ENCODE peak calls at places on chromosome 12, in seven cellular contexts. A is transverse colon, W is uterus, V is IMR-90, R is prostate gland, D is H1, N is ovary. L is an unnamed sample.

GRCh38 chr12:108109954-108110353 is 19.1 kb upstream of the WSCD2 start:
- DNase-seq in A (no peak), W (no peak), V (no peak), R (no peak), D (no peak), N (no peak), L (no peak)

GRCh38 chr12:32535260-32535999 is 136.1 kb downstream of the FGD4 start:
- DNase-seq in A (peak), W (peak), V (peak), R (peak), D (no peak), N (peak), L (peak)

GRCh38 chr12:4118017-4118510 is 155.5 kb upstream of the CCND2 start:
- DNase-seq in A (peak), W (no peak), V (peak), R (no peak), D (no peak), N (no peak), L (no peak)

GRCh38 chr12:96103067-96103650 is 67.8 kb upstream of the LTA4H start:
- DNase-seq in A (no peak), W (peak), V (no peak), R (no peak), D (no peak), N (no peak), L (peak)

GRCh38 chr12:125403145-125403789 is 338.0 kb downstream of the AACS start:
- DNase-seq in A (no peak), W (no peak), V (peak), R (no peak), D (peak), N (no peak), L (no peak)

GRCh38 chr12:52742196-52742580 is 35.0 kb downstream of the KRT76 start:
- DNase-seq in A (no peak), W (no peak), V (no peak), R (no peak), D (no peak), N (no peak), L (no peak)

GRCh38 chr12:29882771-29883315 is 99.1 kb upstream of the TMTC1 start:
- DNase-seq in A (no peak), W (no peak), V (no peak), R (no peak), D (no peak), N (no peak), L (no peak)

GRCh38 chr12:67442347-67442841 is 173.2 kb downstream of the CAND1 start:
- DNase-seq in A (peak), W (no peak), V (no peak), R (no peak), D (no peak), N (no peak), L (peak)

GRCh38 chr12:590206-590750 is 73.0 kb downstream of the NINJ2 start:
- DNase-seq in A (no peak), W (no peak), V (no peak), R (no peak), D (no peak), N (no peak), L (peak)

GRCh38 chr12:64744422-64745258 is 14.6 kb downstream of the GNS start:
- DNase-seq in A (no peak), W (no peak), V (peak), R (no peak), D (no peak), N (no peak), L (no peak)

GRCh38 chr12:115044073-115044472 is 360.1 kb upstream of the TBX3 start:
- DNase-seq in A (no peak), W (no peak), V (peak), R (no peak), D (no peak), N (no peak), L (no peak)

GRCh38 chr12:65891219-65891618 is 66.9 kb downstream of the HMGA2 start:
- DNase-seq in A (no peak), W (no peak), V (peak), R (no peak), D (no peak), N (no peak), L (no peak)

GRCh38 chr12:122029620-122030426 is 8.1 kb downstream of the BCL7A start:
- DNase-seq in A (no peak), W (no peak), V (no peak), R (no peak), D (no peak), N (no peak), L (no peak)

GRCh38 chr12:94458882-94459772 is 540 bp downstream of the CEP83 start:
- DNase-seq in A (no peak), W (no peak), V (peak), R (no peak), D (no peak), N (no peak), L (no peak)

GRCh38 chr12:109274381-109274780 is 34.7 kb downstream of the FOXN4 start:
- DNase-seq in A (no peak), W (no peak), V (no peak), R (no peak), D (no peak), N (no peak), L (peak)

GRCh38 chr12:51020448-51021182 is 5.6 kb downstream of the SLC11A2 start:
- DNase-seq in A (no peak), W (no peak), V (no peak), R (no peak), D (no peak), N (no peak), L (no peak)

GRCh38 chr12:25598956-25599355 is 45.9 kb upstream of the LMNTD1 start:
- DNase-seq in A (no peak), W (no peak), V (no peak), R (no peak), D (no peak), N (no peak), L (no peak)

GRCh38 chr12:87266305-87266704 is 762.9 kb downstream of the C12orf50 start:
- DNase-seq in A (no peak), W (no peak), V (no peak), R (no peak), D (no peak), N (no peak), L (no peak)

GRCh38 chr12:113770389-113770865 is 195.7 kb downstream of the RBM19 start:
- DNase-seq in A (no peak), W (no peak), V (no peak), R (no peak), D (no peak), N (no peak), L (no peak)
- TF ChIP-seq POLR2A in A (no peak), W (no peak), V (no peak), R (no peak), D (no peak), N (no peak), L (no peak)

GRCh38 chr12:46150735-46151134 is 118.1 kb downstream of the SLC38A1 start:
- DNase-seq in A (no peak), W (no peak), V (no peak), R (no peak), D (no peak), N (no peak), L (no peak)

GRCh38 chr12:46149905-46150304 is 118.9 kb downstream of the SLC38A1 start:
- DNase-seq in A (no peak), W (no peak), V (no peak), R (no peak), D (no peak), N (no peak), L (no peak)

GRCh38 chr12:46153267-46153872 is 115.5 kb downstream of the SLC38A1 start:
- DNase-seq in A (no peak), W (no peak), V (peak), R (no peak), D (no peak), N (no peak), L (no peak)

GRCh38 chr12:46152456-46152855 is 116.4 kb downstream of the SLC38A1 start:
- DNase-seq in A (no peak), W (no peak), V (no peak), R (no peak), D (no peak), N (no peak), L (no peak)

GRCh38 chr12:46154221-46154975 is 114.4 kb downstream of the SLC38A1 start:
- DNase-seq in A (no peak), W (no peak), V (peak), R (no peak), D (no peak), N (no peak), L (no peak)
- H3K27ac ChIP-seq in A (no peak), W (no peak), V (no peak), R (no peak), D (no peak), N (no peak), L (no peak)

GRCh38 chr12:10967409-10967808 is 19.3 kb downstream of the TAS2R50 start:
- DNase-seq in A (no peak), W (no peak), V (peak), R (no peak), D (no peak), N (no peak), L (no peak)
- TF ChIP-seq POLR2A in A (no peak), W (no peak), V (no peak), R (no peak), D (no peak), N (no peak), L (no peak)

GRCh38 chr12:1666685-1667162 is 24.1 kb upstream of the ADIPOR2 start:
- DNase-seq in A (peak), W (no peak), V (no peak), R (no peak), D (no peak), N (no peak), L (no peak)
- H3K27ac ChIP-seq in A (peak), W (peak), V (peak), R (peak), D (no peak), N (peak), L (peak)

DNA sequence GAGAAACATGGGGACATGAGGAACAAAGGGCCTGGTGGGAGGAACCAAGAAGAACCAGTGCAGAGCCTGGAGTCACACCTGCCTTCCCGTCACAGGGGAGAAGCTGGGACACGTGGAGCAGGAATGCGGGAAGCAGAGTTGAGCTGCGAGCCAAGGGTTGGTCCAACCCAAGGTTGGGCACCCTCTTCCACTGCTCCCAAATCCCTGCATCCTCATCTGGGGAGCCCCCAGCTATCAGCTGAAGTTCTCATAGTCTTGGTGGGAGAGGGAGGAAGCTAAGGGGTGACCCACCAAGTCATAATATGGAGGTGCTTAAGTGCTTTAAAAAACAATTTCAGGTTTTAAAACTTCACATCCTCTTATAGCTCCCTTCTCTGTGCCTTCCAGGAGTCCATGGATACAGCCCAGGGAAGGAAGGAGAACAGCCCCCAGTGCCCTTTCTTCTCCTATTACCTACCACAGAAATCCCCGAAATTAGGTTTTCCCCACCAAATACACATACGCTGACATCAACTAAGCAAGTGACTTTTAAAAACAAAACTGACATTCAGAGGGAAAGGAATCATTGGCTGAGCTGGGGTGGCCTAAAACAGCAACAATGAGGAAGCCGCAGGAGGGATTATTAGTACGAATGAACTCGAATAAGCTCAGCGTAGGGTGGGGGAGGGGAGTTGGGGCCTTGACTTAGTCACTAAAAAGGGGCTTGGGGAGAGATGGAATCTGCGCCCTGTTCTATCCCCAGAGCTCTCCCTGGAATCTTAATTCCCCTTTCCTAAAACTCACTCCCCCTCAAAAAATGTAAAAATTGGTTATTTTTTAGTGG is 4.5 kb downstream of the MYL6 start:
- DNase-seq in A (no peak), W (no peak), V (no peak), R (no peak), D (no peak), N (no peak), L (no peak)
- TF ChIP-seq POLR2A in A (peak), W (no peak), V (no peak), R (no peak), D (peak), N (no peak), L (no peak)

GRCh38 chr12:49942512-49942893 is 8.0 kb upstream of the AQP2 start:
- DNase-seq in A (no peak), W (no peak), V (no peak), R (no peak), D (no peak), N (no peak), L (no peak)
- H3K27ac ChIP-seq in A (no peak), W (no peak), V (no peak), R (no peak), D (no peak), N (no peak), L (no peak)

GRCh38 chr12:6944381-6945186 is 762 bp downstream of the C12orf57 start:
- DNase-seq in A (peak), W (peak), V (peak), R (peak), D (no peak), N (peak), L (peak)

GRCh38 chr12:6945613-6946012 is 1.8 kb downstream of the C12orf57 start:
- DNase-seq in A (no peak), W (no peak), V (no peak), R (no peak), D (no peak), N (no peak), L (no peak)

GRCh38 chr12:6943387-6943718 is 263 bp upstream of the RNU7-1 start:
- DNase-seq in A (peak), W (peak), V (peak), R (peak), D (no peak), N (peak), L (peak)

GRCh38 chr12:6942331-6942665 is 1.3 kb upstream of the RNU7-1 start:
- DNase-seq in A (no peak), W (no peak), V (no peak), R (no peak), D (no peak), N (peak), L (no peak)

DNA sequence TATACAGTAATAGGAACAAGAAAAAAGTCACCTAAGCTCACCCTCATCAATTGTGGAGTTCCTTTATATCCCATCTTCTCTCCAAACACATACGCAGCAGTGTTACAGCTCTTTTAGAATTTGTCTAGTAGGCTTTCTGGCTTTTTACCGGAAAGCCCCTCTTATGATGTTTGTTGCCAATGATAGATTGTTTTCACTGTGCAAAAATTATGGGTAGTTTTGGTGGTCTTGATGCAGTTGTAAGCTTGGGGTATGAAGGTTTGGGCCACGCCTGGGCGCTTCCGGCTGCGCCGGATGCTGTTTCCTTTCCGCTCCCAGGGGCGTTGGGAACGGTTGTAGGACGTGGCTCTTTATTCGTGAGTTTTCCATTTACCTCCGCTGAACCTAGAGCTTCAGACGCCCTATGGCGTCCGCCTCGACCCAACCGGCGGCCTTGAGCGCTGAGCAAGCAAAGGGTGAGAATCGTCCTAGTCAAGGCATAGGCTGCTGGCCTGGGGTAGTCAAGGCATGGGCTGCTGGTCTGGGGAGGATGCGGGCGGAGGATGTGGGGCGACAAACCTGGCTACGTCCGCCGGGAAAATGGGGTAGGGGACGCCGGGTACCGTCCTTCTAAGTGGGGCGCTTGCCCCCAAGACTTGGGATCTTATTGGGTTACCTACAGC is at the start of the genes C12orf57 and RNU7-1:
- DNase-seq in A (peak), W (peak), V (peak), R (peak), D (no peak), N (peak), L (peak)
- TF ChIP-seq POLR2A in A (peak), W (no peak), V (peak), R (peak), D (no peak), N (peak), L (peak)

GRCh38 chr12:105222726-105223357 is 13.1 kb downstream of the APPL2 start:
- DNase-seq in A (no peak), W (no peak), V (no peak), R (no peak), D (no peak), N (no peak), L (no peak)
- H3K27ac ChIP-seq in A (peak), W (no peak), V (no peak), R (peak), D (peak), N (no peak), L (no peak)

L was measured in heart left ventricle.